ENCODE peak calls at places on chromosomes 12 and 14, in five cellular contexts. K is GM13977; N is CD8-positive, alpha-beta T cell; F is lower lobe of right lung; U is EH. R is an unnamed sample.

GRCh38 chr12:12032771-12033588 is 37.8 kb upstream of the BCL2L14 start:
- DNase-seq in U (peak), F (peak), K (no peak), N (peak), R (peak)

GRCh38 chr12:42790761-42791151 is 201.2 kb upstream of the PRICKLE1 start:
- DNase-seq in F (no peak), U (peak), K (no peak), N (no peak), R (no peak)

GRCh38 chr12:105342464-105342863 is 12.0 kb downstream of the C12orf75 start:
- DNase-seq in K (no peak), F (no peak), U (no peak), N (no peak), R (no peak)

GRCh38 chr12:42128327-42128726 is 16.3 kb downstream of the GXYLT1 start:
- DNase-seq in F (no peak), N (no peak), U (peak), K (no peak), R (no peak)

GRCh38 chr14:32761381-32761968 is 177.2 kb upstream of the NPAS3 start:
- DNase-seq in U (peak), K (no peak), F (no peak), N (no peak), R (no peak)

GRCh38 chr12:96648941-96649340 is 159.6 kb downstream of the CFAP54 start:
- DNase-seq in U (no peak), F (no peak), N (no peak), K (no peak), R (no peak)

GRCh38 chr12:64392221-64392620 is 1.7 kb upstream of the C12orf56 start:
- DNase-seq in K (peak), F (no peak), N (no peak), U (peak), R (no peak)

GRCh38 chr12:93684716-93685115 is 7.5 kb downstream of the CRADD start:
- DNase-seq in K (no peak), F (no peak), U (no peak), N (no peak), R (no peak)

GRCh38 chr14:104081951-104082464 is 3.5 kb upstream of the ASPG start:
- DNase-seq in K (peak), N (no peak), F (peak), U (no peak), R (no peak)

GRCh38 chr14:69682607-69683263 is 71.3 kb downstream of the SUSD6 start:
- DNase-seq in N (no peak), U (peak), F (no peak), K (no peak), R (no peak)

GRCh38 chr12:51846911-51847829 is 1.3 kb downstream of the FIGNL2 start:
- DNase-seq in U (peak), F (peak), K (peak), N (peak), R (peak)

GRCh38 chr12:121333747-121334146 is 18.5 kb downstream of the ANAPC5 start:
- DNase-seq in U (no peak), F (no peak), N (no peak), K (no peak), R (no peak)

GRCh38 chr12:120241561-120242274 is 23.8 kb downstream of the PXN start:
- DNase-seq in F (no peak), U (no peak), N (no peak), K (no peak), R (no peak)

GRCh38 chr12:47121146-47121545 is 41.4 kb upstream of the AMIGO2 start:
- DNase-seq in F (no peak), U (peak), K (no peak), N (no peak), R (no peak)

GRCh38 chr12:49671051-49671765 is 36.0 kb downstream of the FMNL3 start:
- DNase-seq in F (no peak), K (no peak), U (no peak), N (peak), R (peak)